ENCODE peak calls at places on chromosomes 6 and 20, in nine cellular contexts. G is heart left ventricle, E is HepG2, U is heart right ventricle, I is OCI-LY7, X is nephron progenitor cell, N is esophagus muscularis mucosa, A is brain microvascular endothelial cell, F is AG10803. Z is an unnamed sample.

GRCh38 chr6:125302840-125303511 is 1.2 kb upstream of the HDDC2 start:
- DNase-seq in X (no peak), E (no peak), N (no peak), I (no peak), A (no peak), G (no peak), U (no peak), F (no peak), Z (no peak)

GRCh38 chr6:49551126-49551865 is 828 bp downstream of the C6orf141 start:
- DNase-seq in U (no peak), F (peak), N (no peak), G (no peak), A (no peak), E (no peak), X (peak), I (no peak), Z (peak)

GRCh38 chr20:45958593-45958992 is 13.4 kb downstream of the ZNF335 start:
- DNase-seq in F (no peak), A (no peak), G (no peak), X (no peak), U (no peak), N (no peak), I (no peak), E (no peak), Z (no peak)

GRCh38 chr20:4046311-4046924 is 31.1 kb upstream of the RNF24 start:
- DNase-seq in I (no peak), U (no peak), F (no peak), E (no peak), N (no peak), X (no peak), G (no peak), A (no peak), Z (no peak)

GRCh38 chr20:4787069-4787468 is 65.4 kb downstream of the PRND start:
- DNase-seq in I (no peak), A (peak), F (peak), E (no peak), G (no peak), X (no peak), U (no peak), N (no peak), Z (no peak)

GRCh38 chr6:84652356-84653026 is 111.9 kb downstream of the TBX18 start:
- DNase-seq in X (no peak), I (no peak), G (no peak), U (no peak), E (no peak), A (peak), F (peak), N (no peak), Z (no peak)

GRCh38 chr6:80269331-80269730 is 162.9 kb downstream of the BCKDHB start:
- DNase-seq in I (no peak), U (no peak), G (no peak), N (no peak), E (no peak), F (no peak), X (no peak), A (no peak), Z (no peak)

GRCh38 chr6:122726649-122727048 is 52.9 kb upstream of the FABP7 start:
- DNase-seq in N (no peak), E (peak), A (peak), F (peak), X (peak), I (no peak), U (no peak), G (no peak), Z (no peak)

GRCh38 chr6:95091823-95092436 is 485.4 kb upstream of the MANEA start:
- DNase-seq in F (peak), E (peak), A (peak), I (peak), U (no peak), N (no peak), G (no peak), X (no peak), Z (no peak)

GRCh38 chr6:156832166-156832743 is 55.1 kb downstream of the ARID1B start:
- DNase-seq in G (peak), I (no peak), X (no peak), F (peak), E (no peak), U (peak), N (no peak), A (peak), Z (no peak)

GRCh38 chr6:93496548-93496947 is 77.2 kb upstream of the EPHA7 start:
- DNase-seq in G (no peak), F (no peak), E (no peak), A (no peak), U (no peak), X (no peak), I (no peak), N (no peak), Z (no peak)

GRCh38 chr20:9279905-9280304 is 211.0 kb downstream of the PLCB4 start:
- DNase-seq in E (no peak), A (no peak), N (no peak), G (peak), I (no peak), U (peak), F (no peak), X (peak), Z (no peak)

GRCh38 chr20:35171753-35172433 is at the start of gene PROCR:
- DNase-seq in X (peak), U (peak), N (peak), F (peak), A (peak), I (no peak), E (no peak), G (peak), Z (no peak)

GRCh38 chr20:53643031-53643832 is 49.6 kb upstream of the ZNF217 start:
- DNase-seq in I (peak), N (no peak), X (no peak), E (no peak), G (peak), U (no peak), F (peak), A (peak), Z (no peak)
- TF ChIP-seq CTCF in I (no peak), N (no peak), X (no peak), E (no peak), G (no peak), U (no peak), F (no peak), A (no peak), Z (no peak)

GRCh38 chr6:30678964-30679726 is 6.3 kb upstream of the DHX16 start:
- DNase-seq in G (peak), X (peak), E (peak), F (peak), A (peak), U (peak), I (peak), N (peak), Z (peak)
- TF ChIP-seq CTCF in G (peak), X (peak), E (peak), F (peak), A (peak), U (peak), I (peak), N (peak), Z (peak)

GRCh38 chr20:24100370-24101011 is 111.9 kb upstream of the GGTLC1 start:
- DNase-seq in A (peak), G (peak), U (peak), I (peak), N (no peak), F (peak), E (peak), X (peak), Z (no peak)

GRCh38 chr20:24102749-24103148 is 114.2 kb upstream of the GGTLC1 start:
- DNase-seq in I (no peak), E (no peak), X (no peak), F (no peak), N (no peak), G (no peak), A (peak), U (no peak), Z (no peak)

GRCh38 chr20:24106155-24106800 is 117.7 kb upstream of the GGTLC1 start:
- DNase-seq in N (no peak), G (no peak), U (no peak), I (no peak), F (no peak), X (no peak), A (no peak), E (no peak), Z (no peak)

GRCh38 chr20:24098886-24099285 is 110.3 kb upstream of the GGTLC1 start:
- DNase-seq in U (no peak), N (no peak), G (no peak), E (no peak), F (peak), I (no peak), A (peak), X (no peak), Z (no peak)

DNA sequence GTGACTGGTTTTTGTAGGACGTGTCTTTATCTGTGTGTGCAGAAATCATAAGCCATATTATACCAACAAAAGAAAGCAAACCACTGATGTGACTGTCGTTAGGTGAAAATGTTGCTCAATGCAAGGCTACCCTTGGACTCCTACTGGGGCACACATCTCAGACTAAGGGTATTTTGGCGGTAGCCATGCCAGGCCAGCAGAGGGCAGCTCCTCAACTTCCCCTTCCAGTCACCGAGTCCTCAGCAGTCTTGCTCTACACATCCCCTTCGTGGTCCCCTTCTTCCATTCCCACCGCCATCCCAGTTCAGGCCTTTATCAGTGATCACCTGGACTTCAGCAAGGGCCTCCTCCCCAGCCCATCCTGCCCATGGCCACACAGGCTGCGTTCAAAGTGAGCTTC is 113.7 kb upstream of the GGTLC1 start:
- DNase-seq in F (no peak), A (peak), G (no peak), N (no peak), I (peak), E (peak), U (no peak), X (no peak), Z (no peak)
- TF ChIP-seq CTCF in F (peak), A (peak), G (no peak), N (no peak), I (peak), E (peak), U (peak), X (peak), Z (no peak)

GRCh38 chr6:142008776-142009175 is 123.9 kb upstream of the GJE1 start:
- DNase-seq in E (no peak), I (no peak), F (no peak), X (no peak), N (no peak), G (no peak), A (no peak), U (no peak), Z (no peak)
- TF ChIP-seq CTCF in E (no peak), I (no peak), F (no peak), X (no peak), N (no peak), G (no peak), A (no peak), U (no peak), Z (no peak)

GRCh38 chr6:97456070-97456469 is 173.1 kb upstream of the MMS22L start:
- DNase-seq in U (no peak), G (no peak), A (no peak), E (no peak), N (no peak), X (no peak), I (no peak), F (no peak), Z (no peak)
- TF ChIP-seq CTCF in U (no peak), G (no peak), A (peak), E (no peak), N (no peak), X (no peak), I (no peak), F (no peak), Z (no peak)

GRCh38 chr6:100460650-100461204 is 4.0 kb downstream of the SIM1 start:
- DNase-seq in I (no peak), E (no peak), F (peak), G (no peak), U (no peak), X (no peak), N (peak), A (no peak), Z (no peak)
- TF ChIP-seq CTCF in I (peak), E (no peak), F (peak), G (no peak), U (no peak), X (peak), N (no peak), A (peak), Z (peak)

DNA sequence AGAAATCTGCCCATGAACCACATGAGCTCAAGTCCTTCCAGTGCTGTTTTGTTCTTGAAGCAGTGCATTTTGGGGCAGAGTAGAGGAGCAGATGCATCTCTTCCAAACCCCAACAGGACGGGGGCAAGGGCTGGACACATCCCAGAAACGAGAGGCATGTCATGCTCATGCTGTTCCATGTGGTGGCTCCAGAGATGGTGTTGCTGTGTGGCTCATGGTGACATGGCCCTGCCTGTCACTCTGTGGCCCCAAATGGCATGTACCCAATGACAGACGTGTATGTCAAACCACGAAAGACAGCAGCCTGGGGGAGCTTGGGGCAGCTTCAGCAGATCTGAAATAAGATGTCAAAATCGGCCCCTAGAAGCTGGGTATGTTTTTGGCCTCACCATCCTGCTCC is 46.3 kb downstream of the NRN1 start:
- DNase-seq in G (no peak), N (no peak), U (no peak), E (no peak), I (no peak), F (no peak), A (no peak), X (no peak), Z (no peak)
- TF ChIP-seq CTCF in G (no peak), N (no peak), U (no peak), E (no peak), I (no peak), F (no peak), A (no peak), X (no peak), Z (no peak)

DNA sequence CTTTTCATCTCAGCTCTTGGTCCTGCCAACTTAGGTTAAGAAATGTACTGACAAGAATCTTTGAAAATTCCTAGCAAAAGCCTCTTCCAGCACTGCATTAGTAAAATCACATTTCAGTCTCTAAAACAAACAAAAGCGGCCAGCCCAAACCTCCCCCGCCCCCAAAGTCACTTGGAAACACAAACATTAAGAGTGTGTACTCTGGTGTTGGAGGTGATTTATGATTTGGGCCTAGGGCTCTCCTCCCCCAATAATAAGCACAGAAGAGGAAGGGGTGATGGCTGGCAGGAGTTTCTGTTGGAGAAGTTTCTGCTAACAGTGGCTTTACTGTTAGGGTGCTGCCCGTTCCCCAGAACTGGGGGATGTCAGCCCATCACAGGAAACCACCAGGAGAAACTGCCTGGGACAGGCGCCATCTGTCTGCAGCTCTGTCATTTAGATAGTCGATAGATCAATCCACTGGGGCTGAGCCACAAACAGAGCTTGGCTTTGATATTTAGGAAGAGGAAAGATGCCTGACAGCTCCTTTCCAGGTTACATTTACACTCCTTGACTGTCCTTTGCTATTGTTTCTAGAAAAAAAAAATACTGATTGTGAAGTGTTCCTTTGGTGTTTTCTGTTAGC is 199.5 kb downstream of the CD83 start:
- DNase-seq in F (no peak), X (peak), N (no peak), A (no peak), G (no peak), I (peak), U (no peak), E (no peak), Z (no peak)
- TF ChIP-seq CTCF in F (no peak), X (no peak), N (no peak), A (peak), G (no peak), I (peak), U (no peak), E (peak), Z (no peak)

GRCh38 chr6:88476388-88476787 is 310.2 kb upstream of the CNR1 start:
- DNase-seq in X (no peak), F (no peak), N (no peak), U (no peak), I (no peak), G (no peak), A (no peak), E (no peak), Z (no peak)
- TF ChIP-seq CTCF in X (no peak), F (no peak), N (no peak), U (no peak), I (no peak), G (no peak), A (no peak), E (no peak), Z (no peak)

DNA sequence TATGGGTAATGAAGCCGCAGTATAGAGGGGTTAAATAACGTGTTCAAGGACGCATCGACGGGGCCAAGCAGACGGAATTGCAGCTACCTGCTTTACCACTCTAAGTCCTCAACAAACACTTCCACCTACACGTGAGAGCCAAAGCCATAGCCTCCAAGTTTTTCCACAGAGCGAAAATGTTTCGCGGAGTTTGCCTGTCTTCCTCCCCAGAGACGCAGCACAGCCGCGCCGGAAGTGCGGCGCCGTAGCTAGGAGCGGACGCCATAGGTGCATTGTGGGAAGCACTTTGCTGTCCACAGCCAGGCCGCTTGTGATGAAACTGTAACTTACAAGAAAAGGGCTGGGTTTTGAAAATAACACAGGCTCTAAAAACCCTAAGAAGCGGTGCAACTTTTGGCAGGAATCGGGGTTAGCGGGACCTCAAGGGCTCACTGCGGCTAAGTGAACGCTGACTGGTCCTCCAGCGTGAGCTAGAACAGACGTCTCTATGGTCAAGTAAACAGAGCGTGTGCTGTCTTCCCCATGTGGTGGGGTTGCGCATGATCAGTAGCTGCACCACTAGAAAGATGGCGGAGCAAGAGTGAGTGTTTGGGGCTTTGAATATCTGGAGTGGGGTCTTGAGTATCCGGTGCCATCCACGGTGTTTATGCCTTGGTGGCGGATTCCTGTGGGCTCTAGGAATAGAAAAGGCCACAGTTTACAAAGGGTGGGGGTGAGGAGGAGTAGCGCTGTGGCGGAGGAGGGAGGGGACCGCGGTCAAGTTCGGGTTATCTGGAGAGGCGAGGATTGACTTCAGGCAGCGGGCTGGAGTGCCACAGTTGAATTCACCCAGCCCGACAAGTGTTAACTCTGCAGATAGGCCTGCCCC is at the start of gene RPL7L1:
- DNase-seq in F (peak), G (peak), X (peak), E (peak), I (peak), A (peak), U (peak), N (peak), Z (peak)
- TF ChIP-seq CTCF in F (peak), G (no peak), X (no peak), E (no peak), I (no peak), A (peak), U (no peak), N (no peak), Z (peak)

Z was measured in mesothelial cell of epicardium.